ENCODE peak calls at places on chromosome 14, in nine cellular contexts. C, G, M, Y, D, N, S, T and L are unnamed samples.

GRCh38 chr14:105015242-105015641 is 5.6 kb downstream of the CDCA4 start:
- DNase-seq in M (no peak), D (no peak), S (no peak), Y (no peak), N (no peak), T (no peak), G (no peak), C (no peak), L (no peak)

GRCh38 chr14:63295231-63295685 is 23.5 kb downstream of the GPHB5 start:
- DNase-seq in T (no peak), M (no peak), G (no peak), C (no peak), D (no peak), Y (no peak), S (no peak), N (no peak), L (no peak)

GRCh38 chr14:100810861-100811461 is 15.0 kb upstream of the MEG3 start:
- DNase-seq in C (no peak), G (no peak), M (no peak), T (no peak), S (no peak), Y (no peak), D (peak), N (no peak), L (no peak)

GRCh38 chr14:106395460-106396050 is 869.2 kb downstream of the TMEM121 start:
- DNase-seq in M (no peak), D (no peak), Y (no peak), T (no peak), N (no peak), C (no peak), S (no peak), G (no peak), L (no peak)

GRCh38 chr14:99792551-99793212 is 531 bp upstream of the EML1 start:
- DNase-seq in T (peak), M (no peak), G (no peak), D (no peak), Y (peak), S (peak), N (no peak), C (peak), L (no peak)

GRCh38 chr14:58638231-58639205 is 756 bp downstream of the DACT1 start:
- DNase-seq in N (no peak), T (peak), D (peak), G (no peak), M (no peak), Y (peak), S (peak), C (peak), L (no peak)

GRCh38 chr14:72630374-72630773 is 263.5 kb downstream of the DPF3 start:
- DNase-seq in C (no peak), T (no peak), S (no peak), N (no peak), D (no peak), G (no peak), Y (no peak), M (no peak), L (no peak)

GRCh38 chr14:105227346-105227745 is 21.0 kb upstream of the BTBD6 start:
- DNase-seq in G (no peak), N (no peak), S (no peak), Y (no peak), C (no peak), M (no peak), T (no peak), D (no peak), L (no peak)

GRCh38 chr14:100773331-100774163 is 46.9 kb downstream of the DLK1 start:
- DNase-seq in T (no peak), Y (no peak), G (no peak), C (no peak), S (no peak), M (no peak), N (no peak), D (no peak), L (no peak)

GRCh38 chr14:102840115-102840514 is 62.9 kb downstream of the TRAF3 start:
- DNase-seq in N (no peak), M (no peak), G (no peak), S (no peak), Y (no peak), C (no peak), D (no peak), T (no peak), L (no peak)

GRCh38 chr14:24456980-24457379 is 14.4 kb upstream of the SDR39U1 start:
- DNase-seq in M (no peak), S (no peak), Y (no peak), T (no peak), D (no peak), G (no peak), C (no peak), N (no peak), L (no peak)

GRCh38 chr14:51990488-51990887 is 1.1 kb downstream of the RTRAF start:
- DNase-seq in Y (no peak), D (no peak), T (no peak), G (no peak), S (no peak), N (no peak), C (no peak), M (no peak), L (no peak)

GRCh38 chr14:91575469-91576208 is 65.5 kb upstream of the PPP4R3A start:
- DNase-seq in M (no peak), Y (no peak), G (no peak), N (no peak), S (no peak), D (no peak), T (no peak), C (no peak), L (no peak)

GRCh38 chr14:94401083-94401482 is 12.7 kb upstream of the SERPINA1 start:
- DNase-seq in C (no peak), D (no peak), M (no peak), T (no peak), G (no peak), Y (no peak), S (no peak), N (no peak), L (no peak)

GRCh38 chr14:103055693-103056092 is 1.7 kb downstream of the CDC42BPB start:
- DNase-seq in M (no peak), N (no peak), C (no peak), D (no peak), G (no peak), T (no peak), Y (no peak), S (no peak), L (no peak)

GRCh38 chr14:100824156-100824555 is 1.8 kb upstream of the MEG3 start:
- DNase-seq in Y (peak), S (no peak), C (no peak), D (peak), N (no peak), T (no peak), G (peak), M (no peak), L (no peak)

GRCh38 chr14:58871972-58872530 is 234.3 kb downstream of the DACT1 start:
- DNase-seq in C (peak), M (no peak), Y (no peak), N (no peak), G (peak), S (no peak), T (no peak), D (no peak), L (no peak)

GRCh38 chr14:39491134-39491541 is 58.9 kb upstream of the FBXO33 start:
- DNase-seq in G (no peak), T (no peak), S (no peak), N (peak), C (peak), Y (no peak), D (no peak), M (no peak), L (no peak)

GRCh38 chr14:104551851-104552737 is 27.5 kb upstream of the C14orf180 start:
- DNase-seq in G (no peak), Y (no peak), D (peak), T (no peak), C (no peak), N (no peak), S (no peak), M (no peak), L (no peak)

GRCh38 chr14:51922624-51923023 is 62.2 kb downstream of the GNG2 start:
- DNase-seq in S (no peak), Y (no peak), M (no peak), D (no peak), G (no peak), N (no peak), C (no peak), T (no peak), L (peak)

GRCh38 chr14:78985668-78986073 is 815.5 kb downstream of the NRXN3 start:
- DNase-seq in C (no peak), T (no peak), G (no peak), S (no peak), N (no peak), D (no peak), Y (no peak), M (no peak), L (no peak)

GRCh38 chr14:78933948-78934524 is 763.9 kb downstream of the NRXN3 start:
- DNase-seq in Y (no peak), C (peak), S (no peak), D (no peak), N (peak), G (no peak), T (no peak), M (no peak), L (no peak)

GRCh38 chr14:100861937-100862247 is 36.0 kb downstream of the MEG3 start:
- DNase-seq in M (no peak), N (no peak), G (no peak), C (no peak), Y (no peak), T (no peak), D (no peak), S (no peak), L (no peak)

GRCh38 chr14:52026921-52027320 is 37.6 kb downstream of the RTRAF start:
- DNase-seq in S (no peak), T (no peak), N (no peak), G (no peak), C (no peak), M (no peak), D (no peak), Y (no peak), L (no peak)

GRCh38 chr14:93980464-93981201 is 4.3 kb upstream of the ASB2 start:
- DNase-seq in G (no peak), M (no peak), D (peak), Y (no peak), T (no peak), S (no peak), C (no peak), N (no peak), L (no peak)

GRCh38 chr14:106872619-106873446 is 1346.5 kb downstream of the TMEM121 start:
- DNase-seq in Y (no peak), S (peak), T (peak), D (peak), N (peak), M (peak), G (no peak), C (peak), L (no peak)

GRCh38 chr14:36605506-36605857 is 23.1 kb upstream of the NKX2-8 start:
- DNase-seq in D (no peak), T (no peak), S (no peak), N (no peak), G (no peak), C (no peak), M (no peak), Y (no peak), L (no peak)

GRCh38 chr14:95303552-95303951 is 16.2 kb downstream of the CLMN start:
- DNase-seq in D (no peak), N (no peak), C (no peak), Y (no peak), S (no peak), G (no peak), M (no peak), T (no peak), L (no peak)

GRCh38 chr14:75636100-75636692 is 24.5 kb downstream of the ERG28 start:
- DNase-seq in S (no peak), C (no peak), Y (peak), D (no peak), N (no peak), G (no peak), M (no peak), T (no peak), L (peak)

GRCh38 chr14:99793213-99794155 is at the start of gene EML1:
- DNase-seq in Y (peak), T (peak), C (peak), N (no peak), G (peak), S (peak), D (peak), M (peak), L (peak)

GRCh38 chr14:73741876-73742519 is 27.8 kb upstream of the PNMA1 start:
- DNase-seq in T (no peak), D (peak), M (no peak), N (no peak), G (no peak), S (peak), C (no peak), Y (no peak), L (no peak)

GRCh38 chr14:51219473-51220448 is 20.3 kb upstream of the TMX1 start:
- DNase-seq in C (peak), T (no peak), M (no peak), Y (no peak), N (peak), S (no peak), G (peak), D (no peak), L (no peak)

GRCh38 chr14:50778757-50779483 is 52.0 kb downstream of the NIN start:
- DNase-seq in S (no peak), N (no peak), Y (no peak), M (no peak), G (no peak), D (no peak), C (no peak), T (no peak), L (no peak)